ENCODE peak calls at places on chromosomes 6 and 20, in five cellular contexts. F is NCI-H2029 treated with DMSO at 0.1 percent for 48 hours; R is uterus; X is naive thymus-derived CD8-positive, alpha-beta T cell; Q is colonic mucosa. V is an unnamed sample.

GRCh38 chr6:52566853-52567279 is 10.0 kb downstream of the TRAM2 start:
- DNase-seq in F (no peak), R (no peak), X (no peak), Q (no peak), V (no peak)

GRCh38 chr6:89482136-89482535 is 49.2 kb downstream of the ANKRD6 start:
- DNase-seq in F (no peak), R (no peak), X (no peak), Q (no peak), V (no peak)

GRCh38 chr6:1762203-1762602 is 152.5 kb downstream of the FOXC1 start:
- DNase-seq in F (no peak), R (no peak), X (no peak), Q (no peak), V (no peak)

GRCh38 chr20:8454137-8454712 is 322.2 kb downstream of the PLCB1 start:
- DNase-seq in F (peak; percentile 36), R (no peak), X (no peak), Q (no peak), V (no peak)

GRCh38 chr6:89330910-89331309 is 15.8 kb upstream of the GABRR2 start:
- DNase-seq in F (no peak), R (no peak), X (no peak), Q (no peak), V (no peak)

GRCh38 chr6:90406142-90406794 is 109.6 kb upstream of the BACH2 start:
- DNase-seq in F (no peak), R (no peak), X (no peak), Q (no peak), V (no peak)

GRCh38 chr6:16401868-16402267 is 163.5 kb downstream of the GMPR start:
- DNase-seq in F (no peak), R (peak; percentile 67), X (no peak), Q (no peak), V (no peak)

GRCh38 chr6:144115219-144115618 is 19.8 kb upstream of the SF3B5 start:
- DNase-seq in F (no peak), R (no peak), X (no peak), Q (no peak), V (no peak)

GRCh38 chr20:45235995-45236394 is 14.8 kb downstream of the SEMG2 start:
- DNase-seq in F (no peak), R (no peak), X (no peak), Q (no peak), V (no peak)